ENCODE peak calls at places on chromosomes 2 and 18, in nine cellular contexts. E, R, V, J, X, M, N, Y and F are unnamed samples.

GRCh38 chr2:38509322-38509946 is 93.3 kb downstream of the HNRNPLL start:
- DNase-seq in E (no peak), R (no peak), V (no peak), J (no peak), X (no peak), M (peak; percentile 71), N (no peak), Y (no peak), F (no peak)

GRCh38 chr2:115169814-115170213 is 727.4 kb downstream of the DPP10 start:
- DNase-seq in E (no peak), R (no peak), V (no peak), J (no peak), X (no peak), M (no peak), N (no peak), Y (no peak), F (no peak)

GRCh38 chr18:80200171-80200931 is 47.0 kb downstream of the PARD6G start:
- DNase-seq in E (no peak), R (no peak), V (no peak), J (no peak), X (peak; percentile 48), M (no peak), N (no peak), Y (no peak), F (no peak)

GRCh38 chr2:53708988-53709387 is 58.6 kb upstream of the CHAC2 start:
- DNase-seq in E (no peak), R (no peak), V (no peak), J (no peak), X (no peak), M (no peak), N (no peak), Y (no peak), F (no peak)

GRCh38 chr18:4106407-4107033 is 348.6 kb downstream of the DLGAP1 start:
- DNase-seq in E (peak; percentile 62), R (peak; percentile 69), V (no peak), J (peak; percentile 54), X (no peak), M (peak; percentile 78), N (peak; percentile 53), Y (peak; percentile 15), F (peak; percentile 24)

GRCh38 chr2:46082531-46083485 is 214.4 kb upstream of the EPAS1 start:
- DNase-seq in E (peak; percentile 79), R (no peak), V (no peak), J (no peak), X (no peak), M (peak; percentile 23), N (no peak), Y (no peak), F (peak; percentile 56)

GRCh38 chr2:219125225-219125885 is 35.3 kb downstream of the NHEJ1 start:
- DNase-seq in E (no peak), R (peak; percentile 29), V (no peak), J (no peak), X (peak; percentile 86), M (peak; percentile 94), N (peak; percentile 81), Y (peak; percentile 64), F (peak; percentile 34)

GRCh38 chr2:98769784-98770183 is 38.9 kb upstream of the MGAT4A start:
- DNase-seq in E (no peak), R (peak; percentile 67), V (no peak), J (peak; percentile 66), X (no peak), M (peak; percentile 42), N (no peak), Y (no peak), F (no peak)

GRCh38 chr18:74292541-74292858 is 737 bp upstream of the CYB5A start:
- DNase-seq in E (no peak), R (no peak), V (no peak), J (no peak), X (no peak), M (no peak), N (no peak), Y (no peak), F (no peak)

GRCh38 chr18:74289946-74290478 is 1.8 kb downstream of the CYB5A start:
- DNase-seq in E (no peak), R (no peak), V (no peak), J (no peak), X (no peak), M (peak; percentile 28), N (no peak), Y (no peak), F (no peak)

GRCh38 chr18:74291771-74292540 is at the start of gene CYB5A:
- DNase-seq in E (peak; percentile 99), R (peak; percentile 98), V (peak; percentile 87), J (peak; percentile 98), X (peak; percentile 99), M (peak; percentile 94), N (peak; percentile 98), Y (peak; percentile 98), F (peak; percentile 99)

GRCh38 chr18:74289137-74289536 is 2.6 kb downstream of the CYB5A start:
- DNase-seq in E (no peak), R (no peak), V (no peak), J (no peak), X (no peak), M (peak; percentile 81), N (no peak), Y (no peak), F (no peak)

DNA sequence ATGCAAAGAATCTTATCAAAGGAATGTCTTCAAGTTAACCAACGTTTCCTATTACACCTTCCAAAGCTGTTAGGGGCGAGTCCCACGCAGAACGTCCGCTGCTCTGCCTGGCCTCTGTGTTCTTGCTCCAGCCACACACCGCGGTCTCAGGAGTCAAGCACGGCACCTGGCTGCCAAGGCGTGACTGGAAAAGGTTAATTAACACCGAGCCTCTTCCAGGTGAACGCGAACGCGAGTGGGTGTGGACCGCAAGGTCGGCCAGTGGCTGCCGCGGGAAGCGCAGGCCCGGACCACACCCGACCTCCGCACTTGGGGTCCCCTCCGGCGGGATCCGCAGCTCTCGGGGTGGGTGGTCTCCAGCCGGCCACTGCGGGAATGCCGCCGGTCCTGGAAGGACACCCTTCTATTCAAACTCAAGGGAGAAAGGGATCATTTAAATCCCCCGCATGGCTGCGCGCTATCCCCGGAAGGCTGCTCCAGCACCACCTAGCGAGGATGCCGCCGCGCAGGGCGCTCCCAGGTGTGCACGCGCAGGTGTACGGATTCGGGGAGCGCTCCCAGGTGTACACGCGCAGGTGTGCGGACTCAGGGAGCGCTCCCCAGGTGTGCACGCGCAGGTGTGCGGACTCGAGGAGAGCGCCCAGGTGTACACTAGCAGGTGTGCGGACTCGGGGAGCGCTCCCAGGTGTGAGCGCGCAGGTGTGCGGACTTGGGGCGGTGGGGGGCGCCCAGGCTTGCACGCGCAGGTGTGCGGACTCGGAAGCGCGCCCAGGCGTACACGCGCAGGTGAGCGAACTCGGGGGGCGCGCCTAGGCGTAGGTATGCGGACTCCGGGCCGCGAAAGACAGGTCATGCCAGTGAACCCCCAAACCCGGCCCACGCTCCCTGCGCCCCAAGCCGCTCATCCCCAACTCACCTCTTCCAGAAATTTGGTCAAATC is 662 bp downstream of the CYB5A start:
- DNase-seq in E (no peak), R (peak; percentile 76), V (no peak), J (peak; percentile 67), X (peak; percentile 88), M (peak; percentile 70), N (peak; percentile 79), Y (no peak), F (no peak)
- TF ChIP-seq CTCF in E (no peak), R (no peak), V (no peak), J (no peak), X (peak; percentile 18), M (peak; percentile 43), N (peak; percentile 40), Y (no peak), F (no peak)

GRCh38 chr18:48121752-48122151 is 191.3 kb upstream of the SMAD2 start:
- DNase-seq in E (no peak), R (no peak), V (no peak), J (no peak), X (no peak), M (no peak), N (no peak), Y (no peak), F (no peak)

GRCh38 chr18:48116873-48117630 is 186.6 kb upstream of the SMAD2 start:
- DNase-seq in E (no peak), R (no peak), V (no peak), J (no peak), X (no peak), M (no peak), N (no peak), Y (no peak), F (no peak)

GRCh38 chr18:48116017-48116416 is 185.6 kb upstream of the SMAD2 start:
- DNase-seq in E (no peak), R (no peak), V (no peak), J (no peak), X (no peak), M (no peak), N (no peak), Y (no peak), F (no peak)

GRCh38 chr18:48122376-48122775 is 191.9 kb upstream of the SMAD2 start:
- DNase-seq in E (no peak), R (no peak), V (no peak), J (no peak), X (no peak), M (no peak), N (no peak), Y (no peak), F (no peak)

DNA sequence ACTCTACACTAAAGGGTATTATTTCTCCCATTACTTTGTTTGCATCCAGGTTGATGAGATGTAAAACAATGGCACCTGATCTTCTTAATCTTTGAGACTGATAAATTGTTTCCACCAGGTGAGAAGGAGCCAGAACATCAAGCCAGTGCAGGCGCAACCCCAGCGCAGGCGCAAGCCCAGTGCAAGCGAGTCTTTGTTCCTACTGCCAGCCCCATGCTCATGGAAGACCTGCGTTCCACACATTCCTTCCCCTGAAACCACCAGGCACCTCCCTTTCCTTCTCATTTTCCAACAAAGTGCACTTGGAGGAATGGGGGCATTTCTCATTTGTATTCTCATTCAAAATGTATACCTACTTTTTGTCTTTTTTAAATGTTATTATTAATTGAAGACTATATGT is 188.7 kb upstream of the SMAD2 start:
- DNase-seq in E (no peak), R (no peak), V (no peak), J (peak; percentile 34), X (no peak), M (no peak), N (no peak), Y (no peak), F (no peak)
- H3K27ac ChIP-seq in E (no peak overlapping the region), R (no peak overlapping the region), V (no peak overlapping the region), J (no peak overlapping the region), X (no peak overlapping the region), M (no peak overlapping the region), N (no peak overlapping the region), Y (no peak overlapping the region), F (no peak overlapping the region)

GRCh38 chr18:59140287-59140885 is 702 bp downstream of the SEC11C start:
- DNase-seq in E (no peak), R (peak; percentile 28), V (no peak), J (peak; percentile 8), X (no peak), M (peak; percentile 55), N (no peak), Y (no peak), F (peak; percentile 7)
- TF ChIP-seq CTCF in E (no peak), R (no peak), V (no peak), J (no peak), X (no peak), M (no peak), N (no peak), Y (no peak), F (no peak)

GRCh38 chr18:44811586-44812125 is 131.0 kb downstream of the SETBP1 start:
- DNase-seq in E (no peak), R (no peak), V (no peak), J (no peak), X (no peak), M (no peak), N (no peak), Y (no peak), F (no peak)

GRCh38 chr18:44805643-44806042 is 125.0 kb downstream of the SETBP1 start:
- DNase-seq in E (no peak), R (no peak), V (no peak), J (no peak), X (no peak), M (no peak), N (no peak), Y (no peak), F (no peak)

GRCh38 chr18:44804033-44804432 is 123.3 kb downstream of the SETBP1 start:
- DNase-seq in E (no peak), R (no peak), V (no peak), J (no peak), X (no peak), M (no peak), N (no peak), Y (no peak), F (no peak)

GRCh38 chr18:44805176-44805575 is 124.5 kb downstream of the SETBP1 start:
- DNase-seq in E (no peak), R (no peak), V (no peak), J (no peak), X (no peak), M (no peak), N (no peak), Y (no peak), F (no peak)

DNA sequence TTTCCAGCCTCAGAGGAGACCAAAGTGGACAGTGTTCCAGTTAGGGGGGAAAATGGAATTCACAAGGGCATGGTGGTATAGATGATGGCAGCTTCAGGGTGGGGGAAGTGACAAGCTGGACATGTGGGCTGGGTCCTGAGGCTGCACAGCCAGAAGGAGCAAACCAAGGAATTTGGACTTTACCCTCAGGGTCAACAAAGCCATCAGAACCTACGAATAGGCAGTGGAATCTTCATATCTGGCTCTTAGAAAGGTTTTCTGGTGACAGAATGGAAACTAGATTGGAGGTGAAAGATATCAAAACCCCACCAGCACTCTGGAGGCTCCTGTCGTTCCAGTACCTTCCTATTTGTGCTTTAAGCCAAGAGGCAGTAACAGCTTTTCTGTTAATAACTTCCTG is 127.1 kb downstream of the SETBP1 start:
- DNase-seq in E (no peak), R (no peak), V (no peak), J (no peak), X (no peak), M (no peak), N (no peak), Y (no peak), F (no peak)
- H3K27ac ChIP-seq in E (no peak overlapping the region), R (peak overlapping the region; percentile 15), V (no peak overlapping the region), J (no peak overlapping the region), X (no peak overlapping the region), M (no peak overlapping the region), N (no peak overlapping the region), Y (peak overlapping the region; percentile 13), F (no peak overlapping the region)